ENCODE peak calls at places on chromosomes 13 and 19, in six cellular contexts. E is retinal pigment epithelial cell; L is hepatic stellate cell; F is NCI-H1105; Z is stimulated activated CD8-positive, alpha-beta memory T cell treated with anti-CD3 and anti-CD28 coated beads, Interleukin-2, amount 100 ng/mL, for 1 hour; K is GM04504. V is an unnamed sample.

GRCh38 chr19:7533281-7533819 is 2.2 kb upstream of the PNPLA6 start:
- DNase-seq in E (no peak), L (peak; percentile 78), F (peak; percentile 70), Z (no peak), K (no peak), V (no peak)

GRCh38 chr13:42039946-42040729 is 8.3 kb upstream of the DGKH start:
- DNase-seq in E (peak; percentile 81), L (peak; percentile 97), F (peak; percentile 32), Z (peak; percentile 86), K (peak; percentile 75), V (peak; percentile 77)

GRCh38 chr19:45103625-45104319 is 10.8 kb downstream of the PPP1R37 start:
- DNase-seq in E (peak; percentile 86), L (no peak), F (no peak), Z (no peak), K (no peak), V (no peak)

GRCh38 chr13:35266412-35266811 is 210.1 kb downstream of the MAB21L1 start:
- DNase-seq in E (no peak), L (no peak), F (no peak), Z (no peak), K (no peak), V (no peak)

GRCh38 chr19:5801796-5802616 is 2.9 kb upstream of the NRTN start:
- DNase-seq in E (no peak), L (no peak), F (no peak), Z (no peak), K (peak; percentile 28), V (peak; percentile 53)

GRCh38 chr19:47228168-47228936 is 2.6 kb downstream of the BBC3 start:
- DNase-seq in E (no peak), L (peak; percentile 57), F (no peak), Z (no peak), K (no peak), V (no peak)

GRCh38 chr13:113920173-113920572 is 53.7 kb downstream of the C13orf46 start:
- DNase-seq in E (no peak), L (no peak), F (no peak), Z (no peak), K (no peak), V (no peak)

GRCh38 chr13:41004875-41005693 is 14.0 kb downstream of the ELF1 start:
- DNase-seq in E (no peak), L (no peak), F (no peak), Z (no peak), K (no peak), V (peak; percentile 31)

GRCh38 chr13:113958373-113958772 is 15.5 kb downstream of the C13orf46 start:
- DNase-seq in E (no peak), L (no peak), F (no peak), Z (no peak), K (no peak), V (no peak)

GRCh38 chr19:34365463-34366401 is 736 bp downstream of the GPI start:
- DNase-seq in E (no peak), L (peak; percentile 69), F (peak; percentile 24), Z (no peak), K (no peak), V (no peak)

GRCh38 chr19:43532571-43532961 is 422 bp upstream of the ZNF575 start:
- DNase-seq in E (peak; percentile 54), L (no peak), F (peak; percentile 62), Z (no peak), K (no peak), V (peak; percentile 36)

GRCh38 chr19:1066251-1066747 is 668 bp upstream of the ARHGAP45 start:
- DNase-seq in E (no peak), L (no peak), F (no peak), Z (no peak), K (no peak), V (no peak)

GRCh38 chr13:91381371-91381770 is 17.1 kb upstream of the GPC5 start:
- DNase-seq in E (no peak), L (no peak), F (no peak), Z (no peak), K (no peak), V (no peak)

GRCh38 chr19:2719910-2720776 is 1.0 kb downstream of the DIRAS1 start:
- DNase-seq in E (peak; percentile 10), L (peak; percentile 79), F (no peak), Z (no peak), K (no peak), V (no peak)

GRCh38 chr19:56351208-56351607 is 36.6 kb upstream of the ZSCAN5A start:
- DNase-seq in E (no peak), L (no peak), F (no peak), Z (no peak), K (no peak), V (no peak)

GRCh38 chr19:11887247-11887617 is 350 bp upstream of the ZNF69 start:
- DNase-seq in E (no peak), L (no peak), F (no peak), Z (no peak), K (no peak), V (no peak)

V was measured in COLO829.